ENCODE peak calls at places on chromosomes 4 and X, in four cellular contexts. O is astrocyte of the spinal cord, U is cardiac fibroblast, D is B cell. I is an unnamed sample.

GRCh38 chrX:101362757-101363156 is 14.2 kb upstream of the TIMM8A start:
- DNase-seq in O (no peak), D (no peak), U (no peak), I (no peak)

GRCh38 chrX:1472975-1473374 is 20.3 kb upstream of the ASMTL start:
- DNase-seq in D (no peak), O (no peak), U (no peak), I (no peak)

GRCh38 chrX:53435997-53436396 is 1.8 kb upstream of the HSD17B10 start:
- DNase-seq in U (peak; percentile 72), D (peak; percentile 78), O (peak; percentile 71), I (peak; percentile 57)

GRCh38 chr4:184961693-184962092 is 56.6 kb upstream of the HELT start:
- DNase-seq in O (no peak), D (no peak), U (no peak), I (no peak)

GRCh38 chr4:7428261-7429068 is 6.3 kb downstream of the PSAPL1 start:
- DNase-seq in U (no peak), O (no peak), D (no peak), I (no peak)

GRCh38 chr4:123869517-123870282 is 473.1 kb downstream of the SPRY1 start:
- DNase-seq in O (no peak), D (no peak), U (no peak), I (no peak)

GRCh38 chr4:39732728-39733127 is 34.8 kb downstream of the UBE2K start:
- DNase-seq in U (peak; percentile 90), O (peak; percentile 87), D (no peak), I (peak; percentile 65)

GRCh38 chr4:178970433-178971140 is 1528.3 kb upstream of the AGA start:
- DNase-seq in O (no peak), D (no peak), U (no peak), I (no peak)

GRCh38 chr4:145804134-145804533 is 124.2 kb downstream of the C4orf51 start:
- DNase-seq in U (peak; percentile 93), D (no peak), O (peak; percentile 86), I (peak; percentile 49)

DNA sequence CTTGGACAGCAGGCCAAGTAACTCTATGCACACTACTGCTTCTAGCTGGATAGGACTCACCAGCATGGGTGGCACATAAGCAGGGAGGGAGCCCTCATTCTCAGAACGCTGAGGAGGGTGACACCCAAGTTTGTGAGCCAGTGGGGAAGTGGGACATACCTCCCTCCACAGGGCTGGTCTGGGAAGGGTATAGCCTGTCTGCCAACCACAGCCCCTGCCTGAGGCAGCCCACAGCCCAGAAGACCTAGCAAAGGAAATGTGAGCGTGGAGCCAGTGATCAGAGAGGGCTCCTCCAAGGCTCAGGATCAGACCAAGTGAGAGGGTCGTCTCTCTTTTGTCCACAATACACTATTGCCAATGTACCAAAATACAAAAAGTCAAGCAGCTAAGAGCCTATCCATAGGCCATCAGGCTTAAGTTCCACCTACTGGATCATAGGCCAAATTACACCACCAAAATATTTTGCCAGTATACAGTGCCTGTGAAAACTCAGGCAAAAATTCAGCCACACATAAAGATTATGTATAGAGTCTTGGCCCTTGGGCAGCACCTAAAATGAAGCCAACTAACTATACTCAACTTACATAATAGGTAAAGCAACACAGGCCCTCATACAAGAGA is 1203.1 kb downstream of the PCDH18 start:
- DNase-seq in D (no peak), O (no peak), U (peak; percentile 5), I (no peak)
- TF ChIP-seq CTCF in D (no peak), O (peak; percentile 36), U (peak; percentile 24), I (peak; percentile 29)

GRCh38 chr4:52795533-52795932 is 44.3 kb upstream of the ERVMER34-1 start:
- DNase-seq in D (no peak), O (no peak), U (no peak), I (no peak)

GRCh38 chr4:52799813-52800212 is 48.6 kb upstream of the ERVMER34-1 start:
- DNase-seq in O (no peak), D (no peak), U (no peak), I (no peak)
- TF ChIP-seq CTCF in O (no peak), D (no peak), U (no peak), I (no peak)

DNA sequence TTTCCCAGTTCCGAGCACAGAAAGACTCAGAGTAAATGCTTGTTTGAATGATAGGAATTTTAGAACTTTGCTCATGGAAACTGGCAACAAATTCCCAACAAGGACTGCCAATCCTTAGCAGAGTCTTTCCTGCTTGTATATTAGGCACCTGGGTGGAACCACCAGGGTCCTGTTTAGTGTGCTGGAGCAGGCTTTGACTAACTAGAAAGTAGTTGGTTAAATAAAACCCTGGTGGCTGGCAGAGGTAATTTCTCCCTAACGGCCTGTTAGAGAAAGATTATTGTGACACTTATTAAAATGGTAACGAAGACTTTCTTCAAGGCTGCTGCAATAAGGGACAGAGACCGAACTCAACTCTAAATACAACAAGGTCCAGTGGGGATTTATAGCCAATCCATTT is 103.6 kb upstream of the TEX13D start:
- DNase-seq in D (no peak), O (no peak), U (no peak), I (no peak)
- TF ChIP-seq CTCF in D (no peak), O (no peak), U (no peak), I (no peak)

DNA sequence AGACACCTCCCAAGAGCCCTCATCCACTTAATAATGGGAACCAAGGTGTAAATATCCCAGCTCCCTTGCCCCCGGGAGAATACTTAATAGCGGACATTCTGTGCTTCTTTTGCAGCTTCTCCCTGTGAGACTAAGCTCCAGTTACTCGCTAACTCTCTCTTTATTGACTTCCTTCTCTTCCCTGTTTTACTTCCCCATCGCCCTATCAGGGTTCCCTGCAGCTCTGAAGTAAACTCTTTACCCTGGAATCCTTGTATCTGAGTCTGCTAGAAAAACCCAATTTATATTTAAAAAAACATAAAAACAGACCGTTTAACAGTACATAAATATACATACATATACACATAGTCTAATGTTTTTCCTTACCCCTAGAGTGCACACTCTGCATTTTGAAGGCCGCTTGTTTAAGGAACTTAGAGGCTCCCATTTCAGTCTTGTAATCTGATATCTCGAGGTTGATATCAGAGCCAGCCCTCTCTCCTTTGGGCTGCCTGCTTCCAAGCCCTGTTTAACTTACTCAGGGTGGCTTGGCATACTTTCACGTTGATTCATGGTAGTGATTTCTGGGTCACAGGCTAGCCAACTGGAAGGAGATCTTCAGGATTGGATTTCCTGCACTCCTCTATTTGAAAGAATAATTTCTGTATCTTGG is 177.4 kb upstream of the SCML1 start:
- DNase-seq in O (peak; percentile 87), D (no peak), U (peak; percentile 73), I (peak; percentile 85)
- TF ChIP-seq CTCF in O (no peak), D (no peak), U (no peak), I (no peak)

DNA sequence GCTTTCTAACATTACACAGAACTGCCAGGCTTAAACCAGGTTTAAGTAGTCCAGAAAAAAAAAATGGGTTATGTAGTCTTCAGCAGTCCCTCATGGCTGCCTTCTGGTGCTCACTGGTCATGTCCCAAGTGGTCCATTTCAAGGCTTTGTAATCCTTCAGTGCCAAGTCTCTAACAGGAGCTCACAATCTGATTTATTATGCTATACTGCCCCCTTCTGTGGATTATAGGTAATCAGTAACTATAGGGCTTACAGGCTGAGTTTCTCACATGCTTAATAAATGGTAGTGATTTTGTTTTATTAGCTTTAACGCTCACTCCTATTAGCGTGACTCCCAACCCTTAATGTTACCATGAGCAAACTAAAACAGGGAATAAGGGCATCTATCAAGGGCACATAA is 92.5 kb upstream of the EDA2R start:
- DNase-seq in O (peak; percentile 24), U (peak; percentile 73), D (peak; percentile 31), I (peak; percentile 12)
- TF ChIP-seq CTCF in O (no peak), U (peak; percentile 31), D (no peak), I (peak; percentile 27)

GRCh38 chr4:47668810-47669408 is 169.0 kb downstream of the CORIN start:
- DNase-seq in D (peak; percentile 53), U (peak; percentile 79), O (peak; percentile 64), I (peak; percentile 37)

GRCh38 chr4:47668256-47668655 is 169.6 kb downstream of the CORIN start:
- DNase-seq in D (no peak), U (no peak), O (no peak), I (no peak)

GRCh38 chr4:47664051-47664826 is 173.6 kb downstream of the CORIN start:
- DNase-seq in U (peak; percentile 62), O (no peak), D (no peak), I (no peak)

GRCh38 chr4:47667552-47667951 is 170.3 kb downstream of the CORIN start:
- DNase-seq in U (no peak), D (no peak), O (no peak), I (no peak)

GRCh38 chr4:47662975-47663374 is 174.9 kb downstream of the CORIN start:
- DNase-seq in U (peak; percentile 23), D (no peak), O (no peak), I (no peak)
- TF ChIP-seq CTCF in U (peak; percentile 20), D (peak; percentile 26), O (peak; percentile 43), I (peak; percentile 12)

I was measured in astrocyte of the cerebellum.